ENCODE peak calls at places on chromosomes 13 and 19, in ten cellular contexts. O, C, V, M, I, Z, N, F, R and H are unnamed samples.

GRCh38 chr13:29587645-29588044 is 7.8 kb downstream of the SLC7A1 start:
- DNase-seq in O (no peak), C (no peak), V (no peak), M (no peak), I (no peak), Z (no peak), N (no peak), F (no peak), R (peak), H (no peak)

GRCh38 chr13:36712785-36713184 is 39.0 kb downstream of the SERTM1 start:
- DNase-seq in O (no peak), C (peak), V (no peak), M (no peak), I (no peak), Z (no peak), N (peak), F (no peak), R (peak), H (no peak)

GRCh38 chr19:14683439-14683838 is 6.4 kb upstream of the ZNF333 start:
- DNase-seq in O (no peak), C (no peak), V (no peak), M (no peak), I (no peak), Z (no peak), N (no peak), F (no peak), R (no peak), H (no peak)

GRCh38 chr13:44759723-44760360 is 183.7 kb upstream of the TSC22D1 start:
- DNase-seq in O (no peak), C (no peak), V (peak), M (no peak), I (no peak), Z (peak), N (no peak), F (no peak), R (peak), H (no peak)

GRCh38 chr13:21825186-21825585 is 154.3 kb downstream of the FGF9 start:
- DNase-seq in O (no peak), C (no peak), V (no peak), M (peak), I (no peak), Z (no peak), N (no peak), F (no peak), R (peak), H (no peak)

GRCh38 chr19:36032251-36033104 is at the start of gene CLIP3:
- DNase-seq in O (no peak), C (peak), V (peak), M (peak), I (peak), Z (no peak), N (peak), F (peak), R (peak), H (no peak)

GRCh38 chr19:8251025-8251472 is 41.9 kb downstream of the CERS4 start:
- DNase-seq in O (peak), C (no peak), V (no peak), M (no peak), I (peak), Z (no peak), N (peak), F (no peak), R (peak), H (no peak)

GRCh38 chr19:35066691-35067563 is 25.4 kb downstream of the HPN start:
- DNase-seq in O (peak), C (peak), V (peak), M (peak), I (peak), Z (no peak), N (peak), F (peak), R (peak), H (peak)

GRCh38 chr19:8194528-8195275 is 14.5 kb upstream of the CERS4 start:
- DNase-seq in O (no peak), C (no peak), V (no peak), M (peak), I (no peak), Z (no peak), N (no peak), F (no peak), R (no peak), H (peak)

GRCh38 chr13:110912651-110913051 is 2.2 kb downstream of the ANKRD10 start:
- DNase-seq in O (no peak), C (no peak), V (no peak), M (no peak), I (no peak), Z (no peak), N (peak), F (peak), R (peak), H (no peak)

GRCh38 chr19:19635313-19635702 is 7.3 kb upstream of the LPAR2 start:
- DNase-seq in O (no peak), C (no peak), V (no peak), M (no peak), I (no peak), Z (no peak), N (no peak), F (no peak), R (no peak), H (no peak)

GRCh38 chr13:24362435-24362951 is 53.1 kb downstream of the C1QTNF9 start:
- DNase-seq in O (no peak), C (no peak), V (no peak), M (no peak), I (no peak), Z (no peak), N (no peak), F (no peak), R (no peak), H (no peak)

GRCh38 chr13:109330123-109330522 is 456.3 kb downstream of the IRS2 start:
- DNase-seq in O (no peak), C (no peak), V (no peak), M (no peak), I (no peak), Z (no peak), N (no peak), F (no peak), R (no peak), H (no peak)

GRCh38 chr13:26324867-26325266 is 70.9 kb downstream of the CDK8 start:
- DNase-seq in O (no peak), C (no peak), V (no peak), M (no peak), I (no peak), Z (no peak), N (no peak), F (no peak), R (peak), H (no peak)

GRCh38 chr19:46288896-46289588 is 7.8 kb upstream of the HIF3A start:
- DNase-seq in O (no peak), C (peak), V (no peak), M (peak), I (no peak), Z (no peak), N (peak), F (peak), R (peak), H (no peak)

GRCh38 chr19:33809960-33810359 is 13.3 kb downstream of the KCTD15 start:
- DNase-seq in O (no peak), C (no peak), V (no peak), M (no peak), I (no peak), Z (no peak), N (no peak), F (no peak), R (peak), H (no peak)

GRCh38 chr13:43662976-43663375 is 123.8 kb downstream of the ENOX1 start:
- DNase-seq in O (no peak), C (no peak), V (no peak), M (no peak), I (no peak), Z (no peak), N (no peak), F (no peak), R (no peak), H (no peak)

GRCh38 chr13:100645382-100645781 is 29.2 kb downstream of the TMTC4 start:
- DNase-seq in O (no peak), C (no peak), V (peak), M (no peak), I (no peak), Z (peak), N (no peak), F (no peak), R (no peak), H (no peak)

GRCh38 chr19:40599331-40600085 is 1.7 kb upstream of the LTBP4 start:
- DNase-seq in O (peak), C (no peak), V (no peak), M (no peak), I (no peak), Z (no peak), N (no peak), F (peak), R (no peak), H (no peak)